ENCODE peak calls at places on chromosomes 4 and X, in nine cellular contexts. M is MCF 10A, S is GM12864, Y is fibroblast of the aortic adventitia, D is tibial artery, J is glutamatergic neuron, K is cardiac muscle cell, C is fibroblast of pulmonary artery, E is neural crest cell. I is an unnamed sample.

GRCh38 chr4:40553995-40554394 is 75.7 kb downstream of the RBM47 start:
- DNase-seq in M (no peak), C (no peak), E (no peak), S (no peak), Y (no peak), J (no peak), D (peak; percentile 27), K (peak; percentile 10), I (no peak)

GRCh38 chrX:25524150-25524549 is 508.4 kb upstream of the ARX start:
- DNase-seq in S (no peak), J (no peak), Y (peak; percentile 62), M (peak; percentile 68), C (peak; percentile 77), E (no peak), D (no peak), K (peak; percentile 71), I (no peak)

GRCh38 chr4:55554453-55555030 is 7.8 kb upstream of the CLOCK start:
- DNase-seq in S (no peak), D (no peak), E (no peak), M (peak; percentile 48), J (no peak), Y (peak; percentile 80), C (peak; percentile 79), K (peak; percentile 71), I (no peak)

GRCh38 chr4:8343051-8343966 is 73.8 kb downstream of the HTRA3 start:
- DNase-seq in J (no peak), C (no peak), E (no peak), M (no peak), K (no peak), D (no peak), S (no peak), Y (no peak), I (no peak)

GRCh38 chr4:52744588-52744987 is 6.6 kb downstream of the ERVMER34-1 start:
- DNase-seq in D (no peak), M (no peak), S (no peak), C (no peak), Y (no peak), E (no peak), J (no peak), K (no peak), I (no peak)

GRCh38 chrX:525134-525533 is 105.5 kb upstream of the SHOX start:
- DNase-seq in Y (no peak), E (no peak), K (no peak), J (no peak), D (no peak), C (no peak), M (no peak), S (no peak), I (no peak)

GRCh38 chr4:180767330-180767729 is 1475.9 kb upstream of the TENM3 start:
- DNase-seq in J (no peak), K (no peak), M (no peak), Y (no peak), C (no peak), S (no peak), D (no peak), E (no peak), I (no peak)

GRCh38 chrX:34884693-34885277 is 57.8 kb upstream of the FAM47B start:
- DNase-seq in J (no peak), S (no peak), M (peak; percentile 80), C (peak; percentile 82), E (no peak), K (peak; percentile 79), Y (peak; percentile 84), D (no peak), I (no peak)

GRCh38 chrX:118370921-118371624 is 25.2 kb downstream of the WDR44 start:
- DNase-seq in E (no peak), Y (peak; percentile 55), C (peak; percentile 70), K (peak; percentile 75), D (no peak), S (no peak), J (no peak), M (no peak), I (no peak)

GRCh38 chrX:153766098-153766817 is 2.2 kb downstream of the PLXNB3 start:
- DNase-seq in E (no peak), Y (peak; percentile 53), M (peak; percentile 66), D (no peak), K (peak; percentile 74), S (no peak), C (peak; percentile 63), J (peak; percentile 28), I (no peak)

GRCh38 chr4:79663157-79663556 is 255.1 kb upstream of the GK2 start:
- DNase-seq in Y (no peak), D (no peak), S (no peak), M (no peak), E (no peak), J (no peak), C (no peak), K (no peak), I (no peak)

GRCh38 chrX:72532371-72532770 is 40.3 kb downstream of the HDAC8 start:
- DNase-seq in D (no peak), C (no peak), S (no peak), K (peak; percentile 3), J (no peak), E (no peak), M (no peak), Y (no peak), I (no peak)

GRCh38 chrX:37060999-37061398 is 52.8 kb downstream of the FAM47C start:
- DNase-seq in K (peak; percentile 62), J (no peak), S (no peak), E (peak; percentile 15), Y (peak; percentile 44), C (peak; percentile 56), D (no peak), M (peak; percentile 65), I (no peak)

GRCh38 chrX:56228914-56229313 is 3.2 kb upstream of the KLF8 start:
- DNase-seq in M (no peak), S (no peak), K (no peak), D (peak; percentile 32), C (no peak), Y (no peak), E (no peak), J (no peak), I (no peak)

GRCh38 chr4:53967971-53968370 is 96.4 kb downstream of the CHIC2 start:
- DNase-seq in J (no peak), C (no peak), D (no peak), E (no peak), S (no peak), K (no peak), M (no peak), Y (no peak), I (no peak)

GRCh38 chrX:133741303-133741702 is 244.1 kb downstream of the GPC3 start:
- DNase-seq in D (no peak), M (no peak), J (no peak), E (no peak), C (peak; percentile 2), Y (no peak), K (peak; percentile 3), S (no peak), I (no peak)

GRCh38 chrX:38175140-38175539 is 45.5 kb downstream of the SRPX start:
- DNase-seq in C (no peak), J (peak; percentile 27), S (no peak), M (peak; percentile 62), D (no peak), Y (no peak), K (no peak), E (peak; percentile 2), I (no peak)
- TF ChIP-seq CTCF in C (peak; percentile 28), J (peak; percentile 27), S (peak; percentile 52), M (peak; percentile 82), D (peak; percentile 16), Y (peak; percentile 35), K (peak; percentile 31), E (peak; percentile 71), I (peak; percentile 71)

GRCh38 chr4:7238300-7238960 is 46.1 kb downstream of the SORCS2 start:
- DNase-seq in D (no peak), M (no peak), C (no peak), J (peak; percentile 71), E (no peak), S (no peak), Y (no peak), K (no peak), I (no peak)
- TF ChIP-seq CTCF in D (no peak), M (no peak), C (no peak), J (peak; percentile 55), E (peak; percentile 45), S (peak; percentile 21), Y (peak; percentile 15), K (no peak), I (peak; percentile 16)

GRCh38 chr4:133152330-133152791 is 3.3 kb downstream of the PCDH10 start:
- DNase-seq in S (no peak), C (peak; percentile 31), J (peak; percentile 34), K (peak; percentile 28), E (peak; percentile 4), Y (no peak), D (no peak), M (no peak), I (peak; percentile 82)

GRCh38 chr4:133152801-133153526 is 3.9 kb downstream of the PCDH10 start:
- DNase-seq in E (no peak), D (no peak), C (peak; percentile 38), Y (no peak), J (no peak), M (no peak), K (peak; percentile 25), S (no peak), I (no peak)

GRCh38 chr4:133156556-133156955 is 7.5 kb downstream of the PCDH10 start:
- DNase-seq in Y (no peak), E (no peak), C (no peak), D (no peak), K (no peak), J (no peak), S (no peak), M (no peak), I (no peak)

GRCh38 chr4:133156096-133156495 is 7.0 kb downstream of the PCDH10 start:
- DNase-seq in E (peak; percentile 29), C (no peak), Y (no peak), S (no peak), D (no peak), J (peak; percentile 35), K (no peak), M (no peak), I (no peak)

DNA sequence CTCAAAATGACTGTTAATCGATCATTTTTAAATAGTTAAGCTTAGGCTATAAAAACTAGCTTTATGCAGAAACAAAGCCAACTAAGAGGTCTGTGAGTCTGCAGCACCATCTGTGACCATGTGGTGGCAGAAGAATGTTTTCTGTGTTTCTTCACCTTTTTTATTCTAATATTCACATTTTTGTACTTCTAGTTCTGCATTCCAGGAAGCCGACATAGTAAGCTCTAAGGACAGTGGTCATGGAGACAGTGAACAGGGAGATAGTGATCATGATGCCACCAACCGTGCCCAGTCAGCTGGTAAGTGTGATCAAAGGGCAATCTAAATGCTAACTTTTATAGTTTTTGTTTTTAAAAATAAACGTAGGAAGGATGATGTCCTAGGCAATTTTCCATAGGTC is 5.6 kb downstream of the PCDH10 start:
- DNase-seq in J (peak; percentile 33), E (peak; percentile 7), Y (peak; percentile 62), C (peak; percentile 79), S (no peak), D (no peak), K (peak; percentile 66), M (peak; percentile 31), I (no peak)
- TF ChIP-seq CTCF in J (peak; percentile 65), E (peak; percentile 77), Y (peak; percentile 70), C (peak; percentile 84), S (peak; percentile 31), D (peak; percentile 65), K (peak; percentile 80), M (peak; percentile 51), I (peak; percentile 86)

DNA sequence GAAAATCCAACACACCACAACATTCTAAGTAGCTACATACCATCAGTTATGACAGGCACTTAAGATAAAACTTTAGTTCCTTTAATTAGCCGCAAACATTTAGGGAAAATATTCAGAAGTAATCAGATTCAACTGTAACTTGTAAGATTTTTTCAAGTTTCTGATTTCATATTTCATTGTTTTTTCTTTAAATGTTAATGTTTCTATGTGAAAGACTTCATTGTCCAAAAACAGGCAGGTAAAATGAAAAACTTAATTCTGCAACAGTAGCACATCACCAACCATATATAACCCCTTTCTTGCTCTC is 11.6 kb upstream of the ODAM start:
- DNase-seq in D (no peak), C (no peak), E (no peak), S (no peak), K (no peak), Y (no peak), M (no peak), J (no peak), I (no peak)
- TF ChIP-seq CTCF in D (no peak), C (no peak), E (peak; percentile 33), S (no peak), K (no peak), Y (no peak), M (peak; percentile 22), J (peak; percentile 62), I (no peak)